ENCODE peak calls at places on chromosomes 16 and 17, in ten cellular contexts. J is hepatocyte, S is cardiac muscle cell, X is lung, V is psoas muscle, L is right lobe of liver, G is body of pancreas, C is ovary, Q is colonic mucosa, F is pancreas. N is an unnamed sample.

GRCh38 chr16:87150359-87151280 is 166.6 kb downstream of the C16orf95 start:
- DNase-seq in J (no peak), S (no peak), X (no peak), V (no peak), L (no peak), G (no peak), C (no peak), Q (no peak), F (no peak), N (no peak)

GRCh38 chr17:29836643-29837042 is 93.4 kb downstream of the SSH2 start:
- DNase-seq in J (no peak), S (peak; percentile 32), X (no peak), V (no peak), L (no peak), G (no peak), C (no peak), Q (no peak), F (no peak), N (no peak)

GRCh38 chr17:12959441-12959840 is 58.4 kb downstream of the ELAC2 start:
- DNase-seq in J (no peak), S (peak; percentile 45), X (no peak), V (no peak), L (no peak), G (no peak), C (no peak), Q (no peak), F (no peak), N (no peak)

GRCh38 chr17:21286066-21286770 is 1.7 kb downstream of the MAP2K3 start:
- DNase-seq in J (peak; percentile 94), S (peak; percentile 99), X (peak; percentile 96), V (peak; percentile 95), L (peak; percentile 93), G (peak; percentile 96), C (peak; percentile 87), Q (peak; percentile 92), F (peak; percentile 89), N (peak; percentile 85)

GRCh38 chr16:79665970-79666369 is 65.4 kb upstream of the MAF start:
- DNase-seq in J (no peak), S (no peak), X (no peak), V (no peak), L (no peak), G (no peak), C (no peak), Q (no peak), F (no peak), N (no peak)

GRCh38 chr16:3774156-3774767 is 56.9 kb upstream of the TRAP1 start:
- DNase-seq in J (no peak), S (peak; percentile 76), X (no peak), V (no peak), L (no peak), G (peak; percentile 40), C (peak; percentile 70), Q (no peak), F (no peak), N (no peak)

GRCh38 chr16:87198328-87198731 is 118.9 kb downstream of the C16orf95 start:
- DNase-seq in J (no peak), S (no peak), X (no peak), V (no peak), L (no peak), G (no peak), C (no peak), Q (no peak), F (no peak), N (no peak)

GRCh38 chr16:77043076-77043475 is 147.9 kb upstream of the MON1B start:
- DNase-seq in J (no peak), S (peak; percentile 49), X (no peak), V (no peak), L (no peak), G (peak; percentile 13), C (no peak), Q (no peak), F (no peak), N (no peak)

GRCh38 chr16:22624038-22624656 is 113.5 kb downstream of the NPIPB5 start:
- DNase-seq in J (no peak), S (no peak), X (no peak), V (no peak), L (no peak), G (no peak), C (no peak), Q (no peak), F (no peak), N (no peak)

GRCh38 chr17:2926019-2926650 is 129.9 kb downstream of the RAP1GAP2 start:
- DNase-seq in J (no peak), S (no peak), X (no peak), V (no peak), L (no peak), G (peak; percentile 47), C (no peak), Q (no peak), F (no peak), N (no peak)

GRCh38 chr17:44376124-44376523 is 12.5 kb upstream of the FAM171A2 start:
- DNase-seq in J (no peak), S (peak; percentile 65), X (no peak), V (no peak), L (peak; percentile 54), G (no peak), C (peak; percentile 65), Q (no peak), F (peak; percentile 39), N (peak; percentile 39)

GRCh38 chr16:17303101-17303500 is 167.7 kb downstream of the XYLT1 start:
- DNase-seq in J (no peak), S (no peak), X (no peak), V (no peak), L (no peak), G (peak; percentile 49), C (no peak), Q (peak; percentile 66), F (no peak), N (peak; percentile 72)

DNA sequence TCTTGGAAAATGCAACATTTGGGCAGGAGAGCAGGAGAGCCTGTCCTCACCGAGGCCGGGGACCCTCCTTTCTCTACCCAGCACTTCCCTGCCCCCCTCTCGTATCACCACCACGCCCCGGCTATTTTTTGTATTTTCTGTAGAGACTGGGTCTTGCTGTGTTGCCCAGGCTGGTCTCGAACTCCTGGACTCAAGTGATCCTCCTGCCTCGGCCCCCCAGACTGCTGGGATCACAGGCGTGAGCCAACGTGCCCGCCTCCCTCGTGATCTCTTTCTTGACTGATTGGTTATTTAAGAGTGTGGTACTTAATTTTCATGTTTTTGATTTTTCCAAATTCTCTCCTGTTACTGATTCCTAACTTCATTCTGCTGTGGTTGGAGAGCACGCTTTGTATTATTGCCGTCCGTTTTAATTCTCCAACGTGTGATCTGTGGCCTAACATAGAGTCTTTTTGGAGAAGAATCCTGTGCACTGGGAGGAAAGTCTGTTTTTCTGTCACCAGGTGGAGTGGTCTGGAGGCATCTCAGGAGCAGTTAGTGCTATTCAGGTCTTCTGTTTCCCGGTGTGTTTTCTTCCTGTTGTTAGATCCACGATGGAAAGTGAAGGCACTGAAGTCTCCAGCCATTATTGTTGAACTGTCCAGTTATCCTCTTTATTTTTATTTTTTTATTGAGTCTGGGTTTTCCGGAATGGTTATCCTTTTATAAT is 40.4 kb downstream of the ZNF778 start:
- DNase-seq in J (no peak), S (no peak), X (no peak), V (no peak), L (no peak), G (no peak), C (no peak), Q (no peak), F (no peak), N (no peak)
- H3K4me3 ChIP-seq in J (no peak overlapping the region), S (no peak overlapping the region), X (no peak overlapping the region), V (peak overlapping the region; percentile 58), L (peak overlapping the region; percentile 58), G (no peak overlapping the region), C (peak overlapping the region; percentile 30), Q (peak overlapping the region; percentile 41), F (no peak overlapping the region), N (no peak overlapping the region)

GRCh38 chr17:77180503-77181330 is 39.9 kb downstream of the SEC14L1 start:
- DNase-seq in J (no peak), S (no peak), X (no peak), V (peak; percentile 69), L (no peak), G (no peak), C (no peak), Q (no peak), F (no peak), N (no peak)
- H3K4me1 ChIP-seq in J (peaks cover 27% of the 10 kb centered on the region), S (peaks cover 23% of the 10 kb centered on the region), X (no peaks in the 10 kb centered on the region), V (peaks cover 77% of the 10 kb centered on the region), L (no peaks in the 10 kb centered on the region), G (peaks cover 55% of the 10 kb centered on the region), C (peaks cover 8% of the 10 kb centered on the region), Q (no peaks in the 10 kb centered on the region), F (peaks cover 8% of the 10 kb centered on the region), N (no peaks in the 10 kb centered on the region)

GRCh38 chr16:86050591-86051375 is 151.8 kb downstream of the IRF8 start:
- DNase-seq in J (no peak), S (no peak), X (no peak), V (no peak), L (no peak), G (no peak), C (no peak), Q (no peak), F (no peak), N (no peak)

GRCh38 chr16:86050111-86050510 is 151.1 kb downstream of the IRF8 start:
- DNase-seq in J (no peak), S (no peak), X (no peak), V (no peak), L (no peak), G (no peak), C (no peak), Q (no peak), F (no peak), N (no peak)

GRCh38 chr16:86048882-86049585 is 150.1 kb downstream of the IRF8 start:
- DNase-seq in J (no peak), S (no peak), X (no peak), V (no peak), L (no peak), G (no peak), C (no peak), Q (no peak), F (no peak), N (no peak)

GRCh38 chr16:86048221-86048620 is 149.3 kb downstream of the IRF8 start:
- DNase-seq in J (no peak), S (no peak), X (no peak), V (no peak), L (no peak), G (no peak), C (no peak), Q (no peak), F (no peak), N (no peak)

DNA sequence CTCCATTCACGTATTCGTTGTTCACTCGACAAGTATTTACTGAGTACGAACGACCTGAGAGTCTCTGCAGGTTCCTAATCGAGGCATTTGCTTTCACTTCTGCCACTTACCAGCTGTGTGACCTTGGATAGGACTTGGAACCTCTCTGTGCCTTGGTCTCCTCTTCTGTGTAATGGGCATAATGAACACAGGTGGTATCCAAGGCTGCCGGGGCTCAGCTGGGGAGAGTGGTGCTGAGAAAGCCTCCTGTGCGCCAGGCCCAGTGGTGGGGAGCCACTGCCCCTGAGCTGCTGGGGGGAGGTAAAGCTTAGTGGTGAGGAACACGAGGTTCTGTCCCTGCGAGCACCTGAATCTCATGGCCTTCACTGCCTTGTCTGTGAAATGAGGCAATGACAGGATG is 150.7 kb downstream of the IRF8 start:
- DNase-seq in J (no peak), S (no peak), X (no peak), V (no peak), L (no peak), G (no peak), C (no peak), Q (no peak), F (no peak), N (no peak)
- TF ChIP-seq CTCF in J (no peak), S (no peak), X (no peak), V (no peak), L (no peak), G (no peak), C (no peak), Q (no peak), F (no peak), N (no peak)

GRCh38 chr16:68113059-68113757 is 28.0 kb downstream of the NFATC3 start:
- DNase-seq in J (no peak), S (no peak), X (no peak), V (peak; percentile 24), L (no peak), G (no peak), C (no peak), Q (no peak), F (no peak), N (no peak)
- H3K4me3 ChIP-seq in J (no peak overlapping the region), S (no peak overlapping the region), X (no peak overlapping the region), V (no peak overlapping the region), L (no peak overlapping the region), G (no peak overlapping the region), C (no peak overlapping the region), Q (no peak overlapping the region), F (no peak overlapping the region), N (no peak overlapping the region)